ENCODE peak calls at places on chromosome 9, in eight cellular contexts. E is vagina, B is transverse colon, X is H54, J is stomach, N is heart left ventricle, W is Peyer's patch, D is lower leg skin. H is an unnamed sample.

GRCh38 chr9:137136261-137136925 is 2.6 kb upstream of the GRIN1 start:
- DNase-seq in E (no peak), B (peak), X (no peak), J (no peak), N (no peak), W (peak), D (no peak), H (no peak)

GRCh38 chr9:83472221-83472665 is 66.0 kb downstream of the FRMD3 start:
- DNase-seq in E (no peak), B (peak), X (peak), J (peak), N (peak), W (peak), D (no peak), H (no peak)

GRCh38 chr9:130687615-130688014 is 6.0 kb upstream of the EXOSC2 start:
- DNase-seq in E (no peak), B (no peak), X (no peak), J (no peak), N (no peak), W (no peak), D (no peak), H (no peak)

GRCh38 chr9:98602839-98603238 is 105.9 kb downstream of the GABBR2 start:
- DNase-seq in E (peak), B (no peak), X (no peak), J (no peak), N (no peak), W (no peak), D (peak), H (no peak)

GRCh38 chr9:18260527-18260926 is 213.4 kb upstream of the ADAMTSL1 start:
- DNase-seq in E (no peak), B (no peak), X (peak), J (no peak), N (no peak), W (no peak), D (no peak), H (no peak)

GRCh38 chr9:86099695-86100364 is 472 bp upstream of the GOLM1 start:
- DNase-seq in E (no peak), B (peak), X (no peak), J (peak), N (peak), W (peak), D (peak), H (peak)

GRCh38 chr9:98095401-98095800 is 23.6 kb downstream of the TRIM14 start:
- DNase-seq in E (no peak), B (peak), X (no peak), J (no peak), N (no peak), W (no peak), D (no peak), H (no peak)

GRCh38 chr9:93263334-93264229 is 79.6 kb downstream of the WNK2 start:
- DNase-seq in E (no peak), B (no peak), X (no peak), J (no peak), N (no peak), W (peak), D (peak), H (no peak)

GRCh38 chr9:19161257-19162025 is 34.1 kb upstream of the PLIN2 start:
- DNase-seq in E (no peak), B (peak), X (peak), J (peak), N (no peak), W (peak), D (peak), H (no peak)

GRCh38 chr9:86321373-86321772 is 32.8 kb downstream of the TUT7 start:
- DNase-seq in E (no peak), B (no peak), X (no peak), J (no peak), N (no peak), W (no peak), D (no peak), H (no peak)

GRCh38 chr9:129027685-129028191 is 393 bp downstream of the SH3GLB2 start:
- DNase-seq in E (no peak), B (peak), X (peak), J (peak), N (peak), W (peak), D (peak), H (peak)

GRCh38 chr9:121253821-121254471 is 14.0 kb upstream of the GSN start:
- DNase-seq in E (no peak), B (no peak), X (no peak), J (no peak), N (no peak), W (no peak), D (peak), H (no peak)

GRCh38 chr9:29456940-29457339 is 1883.7 kb upstream of the C9orf72 start:
- DNase-seq in E (no peak), B (no peak), X (peak), J (no peak), N (no peak), W (no peak), D (no peak), H (no peak)

GRCh38 chr9:77952641-77953341 is 78.8 kb downstream of the GNAQ start:
- DNase-seq in E (no peak), B (no peak), X (no peak), J (no peak), N (no peak), W (no peak), D (no peak), H (no peak)

GRCh38 chr9:131334568-131335105 is 45.1 kb downstream of the PLPP7 start:
- DNase-seq in E (no peak), B (no peak), X (no peak), J (no peak), N (peak), W (no peak), D (no peak), H (peak)

GRCh38 chr9:98484218-98484617 is 224.5 kb downstream of the GABBR2 start:
- DNase-seq in E (no peak), B (no peak), X (no peak), J (no peak), N (no peak), W (no peak), D (peak), H (no peak)

GRCh38 chr9:125845271-125845808 is 98.2 kb downstream of the PBX3 start:
- DNase-seq in E (no peak), B (no peak), X (no peak), J (no peak), N (no peak), W (no peak), D (no peak), H (no peak)

GRCh38 chr9:93676310-93677054 is 100.1 kb downstream of the PHF2 start:
- DNase-seq in E (no peak), B (peak), X (no peak), J (peak), N (peak), W (peak), D (peak), H (peak)

GRCh38 chr9:115808108-115808507 is 345.5 kb upstream of the PAPPA start:
- DNase-seq in E (no peak), B (no peak), X (no peak), J (no peak), N (no peak), W (no peak), D (no peak), H (no peak)

GRCh38 chr9:99253772-99254431 is 31.8 kb downstream of the SEC61B start:
- DNase-seq in E (no peak), B (peak), X (no peak), J (no peak), N (no peak), W (peak), D (no peak), H (no peak)

GRCh38 chr9:16710888-16711287 is 159.6 kb downstream of the BNC2 start:
- DNase-seq in E (no peak), B (no peak), X (no peak), J (no peak), N (no peak), W (no peak), D (no peak), H (no peak)

GRCh38 chr9:86287013-86287412 is 4.7 kb upstream of the ISCA1 start:
- DNase-seq in E (no peak), B (no peak), X (no peak), J (no peak), N (no peak), W (no peak), D (no peak), H (peak)

GRCh38 chr9:131277673-131278420 is 1.5 kb upstream of the FAM78A start:
- DNase-seq in E (no peak), B (peak), X (peak), J (peak), N (peak), W (peak), D (peak), H (peak)

GRCh38 chr9:77291714-77292113 is 114.4 kb downstream of the VPS13A start:
- DNase-seq in E (no peak), B (no peak), X (peak), J (no peak), N (no peak), W (no peak), D (no peak), H (no peak)

GRCh38 chr9:84500218-84500617 is 159.7 kb upstream of the SLC28A3 start:
- DNase-seq in E (no peak), B (no peak), X (no peak), J (no peak), N (no peak), W (no peak), D (no peak), H (no peak)

GRCh38 chr9:25716220-25716872 is 38.1 kb upstream of the TUSC1 start:
- DNase-seq in E (no peak), B (peak), X (peak), J (peak), N (no peak), W (no peak), D (no peak), H (no peak)

GRCh38 chr9:87954230-87954629 is 20.1 kb downstream of the CDK20 start:
- DNase-seq in E (no peak), B (no peak), X (no peak), J (no peak), N (no peak), W (no peak), D (no peak), H (no peak)

GRCh38 chr9:130450344-130451003 is 5.7 kb downstream of the ASS1 start:
- DNase-seq in E (no peak), B (peak), X (no peak), J (peak), N (no peak), W (peak), D (no peak), H (no peak)

GRCh38 chr9:91181541-91181940 is 180.2 kb downstream of the AUH start:
- DNase-seq in E (peak), B (no peak), X (no peak), J (peak), N (no peak), W (peak), D (no peak), H (no peak)

GRCh38 chr9:125393426-125393825 is 131.8 kb downstream of the GAPVD1 start:
- DNase-seq in E (no peak), B (no peak), X (peak), J (no peak), N (no peak), W (no peak), D (no peak), H (no peak)

GRCh38 chr9:104009853-104010252 is 84.3 kb upstream of the SMC2 start:
- DNase-seq in E (no peak), B (no peak), X (no peak), J (no peak), N (no peak), W (no peak), D (no peak), H (no peak)

GRCh38 chr9:14906000-14906399 is 4.2 kb downstream of the FREM1 start:
- DNase-seq in E (no peak), B (no peak), X (no peak), J (no peak), N (no peak), W (no peak), D (no peak), H (no peak)

GRCh38 chr9:121603028-121603427 is 48.4 kb upstream of the DAB2IP start:
- DNase-seq in E (no peak), B (no peak), X (no peak), J (no peak), N (no peak), W (no peak), D (no peak), H (no peak)

GRCh38 chr9:136675477-136676296 is 11.6 kb downstream of the AGPAT2 start:
- DNase-seq in E (no peak), B (no peak), X (no peak), J (no peak), N (no peak), W (peak), D (no peak), H (no peak)

GRCh38 chr9:3497406-3497805 is 28.4 kb downstream of the RFX3 start:
- DNase-seq in E (no peak), B (no peak), X (no peak), J (no peak), N (no peak), W (no peak), D (no peak), H (no peak)

GRCh38 chr9:3502560-3503398 is 23.0 kb downstream of the RFX3 start:
- DNase-seq in E (no peak), B (no peak), X (no peak), J (no peak), N (no peak), W (no peak), D (no peak), H (no peak)

GRCh38 chr9:3498691-3499090 is 27.1 kb downstream of the RFX3 start:
- DNase-seq in E (no peak), B (no peak), X (no peak), J (no peak), N (no peak), W (no peak), D (no peak), H (no peak)

GRCh38 chr9:3497857-3498256 is 27.9 kb downstream of the RFX3 start:
- DNase-seq in E (no peak), B (no peak), X (no peak), J (no peak), N (no peak), W (no peak), D (no peak), H (no peak)

GRCh38 chr9:3500044-3500443 is 25.8 kb downstream of the RFX3 start:
- DNase-seq in E (no peak), B (no peak), X (no peak), J (no peak), N (no peak), W (no peak), D (no peak), H (no peak)
- TF ChIP-seq POLR2A in E (no peak), B (no peak), X (no peak), J (no peak), N (no peak), W (no peak), D (no peak), H (no peak)

GRCh38 chr9:4985376-4986266 is 549 bp downstream of the JAK2 start:
- DNase-seq in E (no peak), B (peak), X (no peak), J (peak), N (peak), W (peak), D (no peak), H (peak)

GRCh38 chr9:4986291-4986690 is 1.2 kb downstream of the JAK2 start:
- DNase-seq in E (no peak), B (no peak), X (no peak), J (no peak), N (no peak), W (no peak), D (no peak), H (no peak)

GRCh38 chr9:4984171-4984570 is 901 bp upstream of the JAK2 start:
- DNase-seq in E (no peak), B (no peak), X (no peak), J (no peak), N (no peak), W (no peak), D (no peak), H (no peak)

GRCh38 chr9:4983541-4984165 is 1.4 kb upstream of the JAK2 start:
- DNase-seq in E (no peak), B (no peak), X (no peak), J (no peak), N (no peak), W (no peak), D (no peak), H (no peak)

DNA sequence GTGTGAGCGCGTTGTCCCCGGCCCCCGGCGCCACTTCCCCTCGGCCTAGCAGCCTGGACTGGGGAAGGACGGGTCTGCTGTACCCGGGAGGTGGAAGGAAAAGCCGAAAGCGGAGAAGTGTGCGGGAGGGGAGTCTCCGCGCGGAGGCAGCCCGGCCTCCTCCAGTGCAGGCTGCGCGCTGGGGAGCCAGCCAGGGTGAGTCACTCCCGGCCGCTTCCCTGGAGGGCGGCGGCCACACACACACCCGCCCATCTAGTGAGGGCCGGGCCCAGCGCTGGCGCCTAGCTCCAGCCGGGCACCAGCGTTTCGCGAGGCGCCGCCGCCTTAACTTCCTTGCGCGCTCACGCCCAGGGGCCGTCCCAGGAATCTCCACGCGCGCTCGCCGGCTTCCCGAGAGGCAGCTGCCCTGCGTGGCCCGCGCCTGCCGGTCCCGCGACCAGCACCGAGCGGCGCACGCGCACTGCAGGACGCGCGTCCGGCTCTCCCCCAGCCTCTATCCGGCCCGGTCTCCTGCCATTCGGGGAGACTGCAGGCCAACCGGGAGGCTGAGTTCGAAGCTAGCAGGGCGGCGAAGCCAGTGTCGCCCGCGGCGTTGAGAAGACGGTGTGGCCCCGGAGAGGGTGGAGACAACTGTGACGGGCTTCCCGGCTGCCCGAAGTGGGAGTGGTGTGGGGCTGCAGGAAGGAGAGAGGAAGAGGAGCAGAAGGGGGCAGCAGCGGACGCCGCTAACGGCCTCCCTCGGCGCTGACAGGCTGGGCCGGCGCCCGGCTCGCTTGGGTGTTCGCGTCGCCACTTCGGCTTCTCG is at the start of gene JAK2:
- DNase-seq in E (no peak), B (peak), X (peak), J (peak), N (peak), W (peak), D (peak), H (peak)
- TF ChIP-seq POLR2A in E (peak), B (peak), X (peak), J (no peak), N (peak), W (peak), D (no peak), H (peak)

GRCh38 chr9:124315856-124316255 is 58.1 kb downstream of the NEK6 start:
- DNase-seq in E (no peak), B (no peak), X (no peak), J (no peak), N (no peak), W (no peak), D (no peak), H (no peak)
- TF ChIP-seq POLR2A in E (no peak), B (no peak), X (no peak), J (no peak), N (no peak), W (no peak), D (no peak), H (no peak)

GRCh38 chr9:110125207-110125751 is 82.7 kb downstream of the C9orf152 start:
- DNase-seq in E (no peak), B (peak), X (no peak), J (peak), N (peak), W (peak), D (peak), H (peak)
- TF ChIP-seq POLR2A in E (peak), B (peak), X (no peak), J (no peak), N (peak), W (peak), D (no peak), H (peak)

DNA sequence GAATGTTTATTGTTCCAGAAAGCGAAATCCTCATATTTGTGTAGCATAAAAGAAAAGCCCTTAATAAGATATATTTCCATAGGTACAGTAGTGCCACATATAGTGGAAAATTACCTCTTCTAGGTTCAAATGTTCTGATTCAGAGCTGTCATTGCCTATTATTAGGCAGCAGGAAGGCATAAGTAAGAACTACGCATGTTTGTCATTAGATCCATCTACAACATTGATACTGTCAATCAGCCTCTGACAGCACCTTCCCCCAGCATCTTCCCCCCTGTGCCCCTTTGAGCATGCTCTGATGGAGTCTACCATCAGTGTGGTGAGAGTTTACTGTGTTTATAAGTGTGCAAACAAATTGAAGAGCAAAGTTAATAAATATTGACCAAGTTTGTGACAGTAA is 816.1 kb downstream of the TLE4 start:
- DNase-seq in E (no peak), B (no peak), X (no peak), J (no peak), N (no peak), W (no peak), D (no peak), H (no peak)
- TF ChIP-seq POLR2A in E (no peak), B (no peak), X (no peak), J (no peak), N (no peak), W (no peak), D (no peak), H (no peak)

GRCh38 chr9:106861585-106862114 is 1.3 kb upstream of the ZNF462 start:
- DNase-seq in E (no peak), B (no peak), X (no peak), J (no peak), N (no peak), W (no peak), D (no peak), H (no peak)

GRCh38 chr9:106857811-106858470 is 5.0 kb upstream of the ZNF462 start:
- DNase-seq in E (no peak), B (no peak), X (no peak), J (no peak), N (no peak), W (no peak), D (no peak), H (no peak)

GRCh38 chr9:106860731-106861584 is 2.0 kb upstream of the ZNF462 start:
- DNase-seq in E (no peak), B (peak), X (peak), J (no peak), N (peak), W (no peak), D (peak), H (peak)

GRCh38 chr9:106862115-106862945 is 636 bp upstream of the ZNF462 start:
- DNase-seq in E (no peak), B (peak), X (peak), J (no peak), N (peak), W (peak), D (no peak), H (peak)

DNA sequence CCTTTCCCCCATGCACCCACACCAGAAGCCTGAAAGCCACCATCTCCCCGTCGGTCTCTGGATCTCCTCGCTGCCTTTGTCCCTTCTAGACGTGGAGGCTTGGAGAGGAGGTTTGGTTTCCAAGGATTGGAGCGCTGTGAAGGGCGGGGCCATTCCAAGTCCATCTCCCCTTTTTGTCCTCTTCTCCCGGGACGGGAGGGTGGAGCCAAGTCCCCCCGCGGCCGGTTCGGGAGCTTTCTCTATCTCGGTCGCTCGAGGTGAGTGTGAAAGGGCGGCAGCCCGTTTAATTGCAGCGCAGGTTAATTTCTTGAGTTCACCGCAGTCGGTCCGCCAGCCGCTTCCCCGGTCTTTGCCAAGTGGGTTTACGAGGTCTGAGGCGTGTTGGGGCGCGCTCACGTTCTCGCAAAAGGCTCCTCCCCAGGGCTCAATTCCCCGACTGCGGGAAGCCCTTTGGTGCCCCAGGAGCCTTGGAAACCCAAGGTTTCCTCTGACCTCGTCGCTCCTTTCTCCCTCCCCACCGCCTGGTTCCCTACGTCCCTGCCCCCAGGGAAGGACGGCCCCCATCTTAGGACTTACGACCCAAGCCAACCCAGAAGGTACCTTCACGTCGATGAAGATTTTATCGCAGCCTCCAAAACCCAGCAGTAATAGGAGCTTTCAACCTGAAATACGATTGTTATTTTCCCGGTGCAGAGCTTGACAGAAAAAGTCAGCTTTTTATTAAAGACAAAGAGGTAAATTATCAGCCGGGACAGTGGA is 2.8 kb upstream of the ZNF462 start:
- DNase-seq in E (no peak), B (peak), X (peak), J (no peak), N (peak), W (peak), D (peak), H (peak)
- TF ChIP-seq POLR2A in E (no peak), B (peak), X (no peak), J (no peak), N (no peak), W (no peak), D (no peak), H (no peak)